ENCODE peak calls at places on chromosomes 7 and 10, in eight cellular contexts. M, Q, Y, I, E, Z, F and G are unnamed samples.

GRCh38 chr7:927031-927671 is 27.3 kb downstream of the ADAP1 start:
- DNase-seq in Q (peak), I (no peak), F (peak), E (peak), Z (no peak), M (no peak), Y (no peak), G (no peak)

GRCh38 chr10:52956861-52957260 is 184.3 kb upstream of the MBL2 start:
- DNase-seq in I (peak), Y (no peak), E (no peak), Q (no peak), Z (no peak), M (no peak), F (no peak), G (no peak)

GRCh38 chr7:127644484-127644883 is 7.5 kb upstream of the SND1 start:
- DNase-seq in M (no peak), F (no peak), Z (no peak), I (no peak), Q (no peak), Y (peak), E (no peak), G (peak)

GRCh38 chr7:108420482-108420908 is 35.7 kb downstream of the NRCAM start:
- DNase-seq in Z (no peak), Q (no peak), M (no peak), I (peak), F (no peak), E (no peak), Y (peak), G (no peak)

GRCh38 chr7:37833107-37833817 is 15.1 kb upstream of the NME8 start:
- DNase-seq in Y (peak), Q (no peak), M (peak), E (peak), Z (peak), I (peak), F (no peak), G (peak)

GRCh38 chr10:99316374-99316773 is 12.8 kb upstream of the CNNM1 start:
- DNase-seq in M (no peak), I (no peak), Y (no peak), Z (no peak), F (no peak), E (no peak), Q (no peak), G (no peak)

GRCh38 chr7:98990356-98990755 is 112.0 kb downstream of the TRRAP start:
- DNase-seq in Z (no peak), Y (no peak), M (no peak), E (no peak), F (no peak), Q (no peak), I (no peak), G (no peak)

GRCh38 chr7:81499262-81500116 is 270.4 kb downstream of the HGF start:
- DNase-seq in Q (no peak), M (peak), Y (peak), I (peak), E (no peak), Z (peak), F (no peak), G (peak)

GRCh38 chr7:36422072-36422471 is 32.4 kb downstream of the ANLN start:
- DNase-seq in I (no peak), M (no peak), Z (no peak), E (no peak), Y (no peak), F (no peak), Q (no peak), G (no peak)

GRCh38 chr10:107847620-107848019 is 683.1 kb upstream of the SORCS1 start:
- DNase-seq in Y (no peak), Z (no peak), Q (no peak), F (no peak), E (no peak), I (no peak), M (no peak), G (no peak)

GRCh38 chr10:101080933-101081546 is 19.3 kb downstream of the KAZALD1 start:
- DNase-seq in F (no peak), I (no peak), Z (peak), M (no peak), E (no peak), Y (peak), Q (no peak), G (no peak)

GRCh38 chr7:81583882-81584533 is 185.8 kb downstream of the HGF start:
- DNase-seq in Y (peak), Z (no peak), F (no peak), E (no peak), Q (no peak), M (no peak), I (no peak), G (peak)

GRCh38 chr10:100327007-100327700 is 2.9 kb downstream of the PKD2L1 start:
- DNase-seq in I (no peak), Y (no peak), Z (no peak), M (peak), F (no peak), E (no peak), Q (peak), G (peak)

GRCh38 chr10:49512121-49512809 is 26.7 kb downstream of the ERCC6 start:
- DNase-seq in Z (peak), I (peak), F (no peak), M (no peak), Y (peak), Q (no peak), E (no peak), G (peak)

GRCh38 chr10:129888784-129889616 is 75.1 kb downstream of the EBF3 start:
- DNase-seq in Q (no peak), Z (no peak), Y (peak), F (no peak), I (no peak), M (peak), E (peak), G (peak)

GRCh38 chr10:130189466-130190064 is 53.4 kb downstream of the GLRX3 start:
- DNase-seq in M (no peak), I (no peak), Q (no peak), F (no peak), E (no peak), Z (no peak), Y (no peak), G (no peak)

GRCh38 chr7:72446566-72447462 is 34.7 kb upstream of the CALN1 start:
- DNase-seq in Z (no peak), Y (no peak), Q (no peak), I (no peak), F (no peak), E (no peak), M (no peak), G (no peak)

GRCh38 chr10:22912763-22913389 is 15.0 kb upstream of the ARMC3 start:
- DNase-seq in E (no peak), Q (no peak), F (no peak), M (no peak), I (no peak), Y (no peak), Z (no peak), G (no peak)

GRCh38 chr10:84352251-84352842 is 24.0 kb downstream of the CCSER2 start:
- DNase-seq in F (no peak), Q (peak), Z (peak), E (peak), I (peak), M (peak), Y (peak), G (peak)

GRCh38 chr7:79912213-79912633 is 222.4 kb upstream of the GNAI1 start:
- DNase-seq in Z (peak), F (no peak), E (no peak), M (no peak), Q (no peak), Y (no peak), I (no peak), G (no peak)

GRCh38 chr10:93867481-93867880 is 26.3 kb upstream of the SLC35G1 start:
- DNase-seq in M (no peak), Z (no peak), E (no peak), I (no peak), Q (no peak), F (no peak), Y (no peak), G (no peak)

GRCh38 chr10:121695731-121696464 is 97.7 kb upstream of the FGFR2 start:
- DNase-seq in F (no peak), E (no peak), I (no peak), Y (no peak), M (no peak), Z (no peak), Q (no peak), G (no peak)

GRCh38 chr7:104980440-104980839 is 33.6 kb upstream of the KMT2E start:
- DNase-seq in Z (no peak), M (no peak), Q (no peak), E (no peak), Y (no peak), F (no peak), I (no peak), G (no peak)

GRCh38 chr7:99261646-99262045 is 11.0 kb upstream of the MYH16 start:
- DNase-seq in I (no peak), Q (no peak), Y (no peak), Z (no peak), F (no peak), M (no peak), E (no peak), G (no peak)

GRCh38 chr10:117666131-117666530 is 123.6 kb downstream of the EMX2 start:
- DNase-seq in Z (no peak), Q (no peak), M (no peak), I (no peak), F (no peak), Y (no peak), E (no peak), G (no peak)

GRCh38 chr10:87635498-87636312 is 24.0 kb upstream of the PAPSS2 start:
- DNase-seq in Y (peak), Z (peak), M (no peak), E (no peak), F (no peak), I (peak), Q (peak), G (peak)

GRCh38 chr10:130470286-130470685 is 334.1 kb downstream of the GLRX3 start:
- DNase-seq in Z (no peak), F (peak), M (no peak), Q (no peak), E (no peak), I (no peak), Y (no peak), G (no peak)

GRCh38 chr7:70693300-70693689 is 438.6 kb upstream of the GALNT17 start:
- DNase-seq in E (no peak), Z (no peak), Y (peak), M (peak), Q (no peak), I (peak), F (no peak), G (peak)

GRCh38 chr7:113410791-113411190 is 292.4 kb upstream of the SMIM30 start:
- DNase-seq in Y (no peak), F (no peak), I (no peak), E (no peak), Z (no peak), Q (no peak), M (no peak), G (no peak)

GRCh38 chr10:51508156-51508555 is 191.2 kb downstream of the CSTF2T start:
- DNase-seq in Y (no peak), Q (no peak), Z (no peak), I (no peak), E (no peak), F (no peak), M (no peak), G (no peak)

DNA sequence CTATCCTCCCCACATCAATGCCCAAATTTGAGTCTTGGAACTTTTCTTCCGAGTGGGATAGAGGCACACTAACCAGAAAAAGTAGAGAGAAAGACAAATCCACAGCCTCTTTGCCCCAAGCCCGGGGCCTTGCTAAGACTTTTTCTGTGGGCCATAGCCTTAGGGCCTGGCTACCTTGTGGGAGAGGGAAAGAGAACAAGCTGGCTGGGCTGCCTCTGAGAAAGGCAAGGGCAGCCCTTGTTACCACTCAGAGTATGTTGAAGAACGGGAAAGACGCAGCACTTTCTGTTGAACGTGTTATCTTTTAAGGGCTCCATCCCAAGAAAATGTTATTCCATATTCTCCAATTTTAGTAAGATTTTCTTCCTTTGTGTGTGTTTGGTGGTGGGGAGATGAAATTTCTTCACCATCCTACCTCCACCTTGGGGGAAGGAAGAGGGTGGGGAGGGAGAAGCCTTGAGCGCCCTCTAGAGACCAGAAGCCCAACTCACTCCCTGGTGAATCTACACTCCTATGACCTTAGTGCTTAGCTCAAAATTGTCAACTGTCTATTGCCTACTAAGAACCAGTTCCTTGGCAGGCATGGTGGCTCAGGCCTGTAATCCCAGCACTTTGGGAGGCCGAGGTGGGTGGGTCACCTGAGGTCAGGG is 3.9 kb upstream of the NRF1 start:
- DNase-seq in E (no peak), Q (no peak), I (peak), Z (no peak), F (no peak), M (no peak), Y (peak), G (peak)
- TF ChIP-seq CTCF in E (no peak), Q (peak), I (peak), Z (peak), F (peak), M (peak), Y (peak), G (peak)

GRCh38 chr7:107170051-107170661 is 1.4 kb downstream of the HBP1 start:
- DNase-seq in Z (no peak), I (peak), M (no peak), Y (no peak), F (no peak), Q (no peak), E (no peak), G (no peak)

GRCh38 chr7:107167483-107168232 is 1.1 kb upstream of the HBP1 start:
- DNase-seq in I (peak), Q (no peak), E (no peak), Y (peak), Z (peak), M (peak), F (no peak), G (peak)

GRCh38 chr7:107171496-107171895 is 2.7 kb downstream of the HBP1 start:
- DNase-seq in Q (no peak), M (no peak), I (no peak), E (no peak), Y (no peak), F (no peak), Z (no peak), G (no peak)

GRCh38 chr7:107168233-107169119 is at the start of gene HBP1:
- DNase-seq in Y (peak), Z (peak), F (peak), M (peak), Q (peak), E (peak), I (peak), G (peak)

GRCh38 chr7:107169120-107170050 is 582 bp downstream of the HBP1 start:
- DNase-seq in Y (peak), F (peak), E (peak), Z (peak), Q (peak), M (peak), I (peak), G (peak)
- TF ChIP-seq CTCF in Y (peak), F (no peak), E (no peak), Z (no peak), Q (peak), M (no peak), I (no peak), G (peak)

DNA sequence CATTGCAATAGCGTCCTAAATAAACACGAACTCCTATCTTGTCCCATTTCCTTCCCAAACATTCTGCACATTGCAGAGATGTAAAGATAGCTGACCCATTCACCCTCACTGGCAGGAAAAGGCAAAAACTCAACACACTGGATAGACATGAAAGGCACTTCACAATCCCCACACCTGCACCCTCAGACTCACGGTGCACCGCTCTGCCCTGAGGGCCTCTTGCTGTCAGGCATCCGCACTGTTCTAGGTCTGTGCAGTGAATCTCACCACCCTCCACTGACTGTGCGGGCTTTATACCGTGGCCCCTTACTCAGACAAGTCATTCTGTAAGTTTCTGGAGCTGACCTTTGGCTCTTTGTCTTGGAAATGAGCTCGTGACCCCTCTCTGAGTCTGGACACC is 42.9 kb upstream of the PARD3 start:
- DNase-seq in Q (no peak), E (no peak), F (no peak), I (no peak), M (no peak), Y (no peak), Z (no peak), G (no peak)
- TF ChIP-seq CTCF in Q (no peak), E (no peak), F (no peak), I (no peak), M (no peak), Y (no peak), Z (no peak), G (no peak)

GRCh38 chr7:116582806-116583444 is 58.1 kb downstream of the CAV1 start:
- DNase-seq in Q (no peak), Y (peak), Z (peak), F (peak), I (peak), E (no peak), M (peak), G (peak)

GRCh38 chr7:116583653-116584052 is 58.8 kb downstream of the CAV1 start:
- DNase-seq in Q (no peak), Z (peak), F (no peak), Y (peak), I (no peak), M (no peak), E (no peak), G (no peak)

GRCh38 chr7:116579835-116580234 is 55.0 kb downstream of the CAV1 start:
- DNase-seq in Z (no peak), Y (no peak), E (no peak), Q (no peak), I (no peak), M (no peak), F (no peak), G (no peak)

GRCh38 chr7:116584721-116585120 is 59.9 kb downstream of the CAV1 start:
- DNase-seq in E (no peak), Y (no peak), Q (no peak), Z (no peak), I (no peak), M (no peak), F (no peak), G (no peak)

GRCh38 chr7:116582164-116582732 is 57.4 kb downstream of the CAV1 start:
- DNase-seq in I (peak), M (no peak), Z (peak), Q (no peak), E (no peak), Y (peak), F (no peak), G (peak)
- TF ChIP-seq CTCF in I (peak), M (peak), Z (peak), Q (no peak), E (no peak), Y (peak), F (peak), G (peak)

GRCh38 chr7:44549457-44549856 is 8.3 kb upstream of the NPC1L1 start:
- DNase-seq in Y (no peak), F (no peak), Q (no peak), I (no peak), Z (no peak), M (no peak), E (no peak), G (no peak)

GRCh38 chr7:44548893-44549292 is 7.8 kb upstream of the NPC1L1 start:
- DNase-seq in E (no peak), Y (no peak), Z (no peak), Q (no peak), I (no peak), F (no peak), M (no peak), G (no peak)

GRCh38 chr7:44541876-44542610 is 913 bp upstream of the NPC1L1 start:
- DNase-seq in Z (no peak), I (no peak), Y (no peak), F (no peak), E (no peak), Q (no peak), M (no peak), G (no peak)

DNA sequence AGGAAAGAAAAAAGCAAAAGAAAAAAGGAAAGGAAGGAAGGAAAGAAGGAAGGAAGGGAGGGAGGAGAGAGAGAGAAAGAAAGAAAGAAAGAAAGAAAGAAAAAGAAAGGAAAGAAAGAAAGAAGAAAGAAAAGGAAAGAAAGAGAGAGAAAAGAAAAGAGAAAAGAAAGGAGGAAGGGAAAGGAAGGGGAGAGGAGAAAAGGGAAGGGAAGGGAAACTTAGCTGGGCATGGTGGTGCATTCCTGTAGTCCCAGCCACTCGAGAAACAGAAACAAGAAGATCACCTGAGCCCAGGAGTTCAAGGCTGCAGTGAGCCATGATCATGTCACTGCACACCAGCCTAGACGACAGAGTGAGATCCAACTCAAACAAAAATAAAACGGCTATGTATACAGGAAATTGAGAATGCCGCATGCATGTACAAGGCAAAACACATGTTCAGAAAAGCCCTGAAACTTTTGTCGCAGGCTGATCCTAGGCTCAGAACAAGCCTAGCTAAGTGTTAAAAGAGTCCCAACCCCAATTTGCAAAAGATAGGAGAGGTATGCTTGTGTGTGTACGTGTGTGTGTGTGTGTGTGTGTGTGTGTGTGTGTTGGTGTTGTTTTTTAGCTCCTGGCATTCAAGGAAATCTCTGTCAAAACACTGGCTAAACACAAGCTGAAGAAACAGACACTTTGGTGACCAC is 6.5 kb upstream of the NPC1L1 start:
- DNase-seq in Y (peak), E (no peak), F (no peak), Z (peak), M (no peak), I (peak), Q (no peak), G (no peak)
- TF ChIP-seq CTCF in Y (no peak), E (no peak), F (no peak), Z (no peak), M (no peak), I (no peak), Q (no peak), G (no peak)

GRCh38 chr7:109842386-109842785 is 1248.5 kb upstream of the LRRN3 start:
- DNase-seq in Y (no peak), M (no peak), I (no peak), F (no peak), Z (no peak), E (no peak), Q (no peak), G (no peak)

GRCh38 chr7:109844362-109844761 is 1246.6 kb upstream of the LRRN3 start:
- DNase-seq in E (no peak), Q (no peak), F (no peak), I (peak), Y (peak), M (no peak), Z (no peak), G (no peak)
- TF ChIP-seq CTCF in E (peak), Q (no peak), F (peak), I (peak), Y (peak), M (peak), Z (no peak), G (no peak)

GRCh38 chr10:62960416-62960815 is 144.2 kb upstream of the EGR2 start:
- DNase-seq in Z (peak), E (no peak), I (peak), Y (peak), Q (no peak), F (no peak), M (no peak), G (peak)

GRCh38 chr10:62958980-62959379 is 142.8 kb upstream of the EGR2 start:
- DNase-seq in M (no peak), F (no peak), I (no peak), Z (no peak), E (no peak), Q (no peak), Y (no peak), G (no peak)

GRCh38 chr10:62961951-62962523 is 145.9 kb upstream of the EGR2 start:
- DNase-seq in Q (no peak), Z (no peak), I (peak), Y (peak), M (peak), F (no peak), E (no peak), G (peak)

GRCh38 chr10:62959553-62959952 is 143.4 kb upstream of the EGR2 start:
- DNase-seq in Q (no peak), E (no peak), I (peak), F (no peak), Z (peak), M (no peak), Y (no peak), G (peak)
- TF ChIP-seq CTCF in Q (no peak), E (no peak), I (no peak), F (no peak), Z (no peak), M (no peak), Y (no peak), G (no peak)